ENCODE peak calls at places on chromosome 5, in ten cellular contexts. D, T, X, E, W, K, Q, O, I and L are unnamed samples.

GRCh38 chr5:14178091-14178490 is 34.9 kb downstream of the TRIO start:
- DNase-seq in D (no peak), T (no peak), X (no peak), E (no peak), W (no peak), K (no peak), Q (no peak), O (peak; percentile 54), I (no peak), L (no peak)

GRCh38 chr5:114473541-114473940 is 111.7 kb downstream of the KCNN2 start:
- DNase-seq in D (no peak), T (no peak), X (peak; percentile 68), E (no peak), W (peak; percentile 45), K (peak; percentile 59), Q (no peak), O (no peak), I (no peak), L (no peak)

GRCh38 chr5:138978085-138978484 is 103.0 kb upstream of the LRRTM2 start:
- DNase-seq in D (no peak), T (no peak), X (no peak), E (no peak), W (no peak), K (peak; percentile 17), Q (no peak), O (peak; percentile 39), I (no peak), L (no peak)

GRCh38 chr5:101679816-101680215 is 616.3 kb downstream of the SLCO4C1 start:
- DNase-seq in D (no peak), T (no peak), X (peak; percentile 51), E (no peak), W (no peak), K (no peak), Q (no peak), O (peak; percentile 11), I (peak; percentile 4), L (peak; percentile 18)

GRCh38 chr5:135598691-135599395 is 20.1 kb upstream of the CXCL14 start:
- DNase-seq in D (no peak), T (no peak), X (no peak), E (no peak), W (no peak), K (no peak), Q (no peak), O (no peak), I (no peak), L (no peak)

GRCh38 chr5:150350524-150351344 is 6.8 kb upstream of the TCOF1 start:
- DNase-seq in D (peak; percentile 73), T (peak; percentile 82), X (peak; percentile 83), E (peak; percentile 50), W (peak; percentile 79), K (peak; percentile 86), Q (peak; percentile 49), O (peak; percentile 71), I (peak; percentile 55), L (peak; percentile 54)

GRCh38 chr5:73188764-73189521 is 15.9 kb downstream of the TMEM174 start:
- DNase-seq in D (no peak), T (no peak), X (peak; percentile 19), E (no peak), W (no peak), K (peak; percentile 47), Q (no peak), O (peak; percentile 97), I (no peak), L (peak; percentile 69)

GRCh38 chr5:40606077-40606765 is 73.5 kb upstream of the PTGER4 start:
- DNase-seq in D (no peak), T (no peak), X (no peak), E (no peak), W (no peak), K (no peak), Q (no peak), O (no peak), I (no peak), L (no peak)

GRCh38 chr5:173793677-173794570 is 94.2 kb upstream of the CPEB4 start:
- DNase-seq in D (no peak), T (no peak), X (no peak), E (no peak), W (peak; percentile 91), K (no peak), Q (no peak), O (no peak), I (peak; percentile 37), L (no peak)

GRCh38 chr5:35213608-35214007 is 16.7 kb downstream of the PRLR start:
- DNase-seq in D (no peak), T (no peak), X (no peak), E (no peak), W (no peak), K (no peak), Q (no peak), O (no peak), I (peak; percentile 23), L (peak; percentile 11)

GRCh38 chr5:33631786-33632185 is 191.0 kb downstream of the TARS1 start:
- DNase-seq in D (no peak), T (peak; percentile 74), X (no peak), E (no peak), W (no peak), K (peak; percentile 25), Q (no peak), O (peak; percentile 24), I (peak; percentile 51), L (peak; percentile 53)

GRCh38 chr5:136191304-136192014 is 1.5 kb downstream of the SMIM32 start:
- DNase-seq in D (peak; percentile 68), T (no peak), X (peak; percentile 27), E (no peak), W (peak; percentile 54), K (peak; percentile 23), Q (peak; percentile 35), O (peak; percentile 42), I (peak; percentile 45), L (no peak)

GRCh38 chr5:8376478-8376877 is 507.5 kb downstream of the MTRR start:
- DNase-seq in D (no peak), T (no peak), X (no peak), E (no peak), W (no peak), K (no peak), Q (no peak), O (no peak), I (no peak), L (no peak)

GRCh38 chr5:137040641-137041340 is 458.3 kb downstream of the SPOCK1 start:
- DNase-seq in D (no peak), T (no peak), X (no peak), E (no peak), W (no peak), K (no peak), Q (no peak), O (no peak), I (no peak), L (no peak)

GRCh38 chr5:77844408-77845272 is 68.5 kb upstream of the TBCA start:
- DNase-seq in D (peak; percentile 57), T (no peak), X (peak; percentile 30), E (no peak), W (no peak), K (peak; percentile 12), Q (peak; percentile 26), O (no peak), I (no peak), L (no peak)
- TF ChIP-seq CTCF in D (no peak), T (no peak), X (peak; percentile 36), E (peak; percentile 41), W (no peak), K (peak; percentile 29), Q (peak; percentile 20), O (no peak), I (no peak), L (peak; percentile 40)

GRCh38 chr5:178590924-178591423 is 781 bp upstream of the COL23A1 start:
- DNase-seq in D (no peak), T (no peak), X (peak; percentile 6), E (no peak), W (no peak), K (no peak), Q (no peak), O (peak; percentile 51), I (peak; percentile 75), L (no peak)

GRCh38 chr5:178588769-178589168 is 1.4 kb downstream of the COL23A1 start:
- DNase-seq in D (no peak), T (no peak), X (no peak), E (no peak), W (no peak), K (no peak), Q (no peak), O (no peak), I (no peak), L (no peak)

GRCh38 chr5:178590141-178590923 is at the start of gene COL23A1:
- DNase-seq in D (peak; percentile 90), T (peak; percentile 3), X (peak; percentile 58), E (peak; percentile 74), W (peak; percentile 22), K (peak; percentile 50), Q (peak; percentile 55), O (peak; percentile 27), I (peak; percentile 33), L (peak; percentile 53)

GRCh38 chr5:178587793-178588611 is 2.2 kb downstream of the COL23A1 start:
- DNase-seq in D (peak; percentile 48), T (no peak), X (no peak), E (no peak), W (no peak), K (no peak), Q (no peak), O (no peak), I (no peak), L (no peak)

GRCh38 chr5:178589180-178590140 is 733 bp downstream of the COL23A1 start:
- DNase-seq in D (peak; percentile 82), T (no peak), X (peak; percentile 16), E (peak; percentile 43), W (no peak), K (peak; percentile 23), Q (peak; percentile 9), O (peak; percentile 26), I (peak; percentile 7), L (no peak)
- H3K4me3 ChIP-seq in D (peak overlapping the region; percentile 63), T (no peak overlapping the region), X (peak overlapping the region; percentile 35), E (peak overlapping the region; percentile 48), W (peak overlapping the region; percentile 25), K (peak overlapping the region; percentile 47), Q (peak overlapping the region; percentile 29), O (no peak overlapping the region), I (no peak overlapping the region), L (no peak overlapping the region)

GRCh38 chr5:142059304-142059940 is 46.6 kb upstream of the GNPDA1 start:
- DNase-seq in D (no peak), T (no peak), X (peak; percentile 29), E (no peak), W (no peak), K (no peak), Q (no peak), O (peak; percentile 75), I (no peak), L (no peak)
- TF ChIP-seq CTCF in D (no peak), T (no peak), X (no peak), E (peak; percentile 51), W (no peak), K (no peak), Q (no peak), O (peak; percentile 47), I (no peak), L (no peak)

DNA sequence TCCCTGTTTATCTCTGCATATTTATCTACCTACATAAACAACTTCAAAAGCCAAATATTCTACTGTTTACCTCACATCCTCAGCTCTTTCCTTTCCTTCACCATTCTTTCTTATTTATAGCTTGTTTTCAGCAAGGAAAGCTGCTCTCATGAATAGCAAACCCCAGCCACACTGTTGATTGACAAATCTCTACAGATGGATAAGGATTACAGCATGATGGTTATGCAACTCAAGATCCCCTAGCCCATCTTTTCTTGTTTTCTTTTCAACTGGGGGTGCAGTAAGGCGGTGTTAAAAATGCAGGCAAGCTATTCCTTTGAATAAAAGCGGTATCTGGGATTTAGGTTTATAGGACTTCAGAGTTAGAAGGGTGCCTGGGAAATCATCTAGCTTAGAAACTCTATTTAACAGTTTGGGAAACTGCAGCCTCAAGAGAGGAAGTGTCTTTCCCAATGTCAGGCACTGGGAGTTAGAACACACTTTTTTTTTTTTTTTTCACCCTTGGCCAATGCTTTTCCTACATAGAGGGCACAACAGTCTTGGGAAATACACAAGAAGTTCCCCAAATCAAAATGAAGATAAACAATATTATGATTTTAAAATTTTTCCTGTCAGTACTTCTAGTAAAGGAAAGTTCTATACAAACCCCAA is 2.7 kb downstream of the SPARC start:
- DNase-seq in D (no peak), T (no peak), X (peak; percentile 48), E (no peak), W (no peak), K (peak; percentile 60), Q (peak; percentile 25), O (peak; percentile 36), I (no peak), L (no peak)
- H3K4me3 ChIP-seq in D (no peak overlapping the region), T (peak overlapping the region; percentile 86), X (peak overlapping the region; percentile 97), E (peak overlapping the region; percentile 65), W (peak overlapping the region; percentile 38), K (peak overlapping the region; percentile 84), Q (peak overlapping the region; percentile 73), O (peak overlapping the region; percentile 100), I (no peak overlapping the region), L (peak overlapping the region; percentile 64)